ENCODE peak calls at places on chromosomes 5 and 9, in seven cellular contexts. One of them, this sample, is unnamed.

GRCh38 chr5:89417990-89418820 is 535.2 kb upstream of the MEF2C start:
- DNase-seq in tibial artery: no peak
- DNase-seq in cardiac muscle cell: no peak
- DNase-seq in GM12865: no peak
- DNase-seq in mucosa of descending colon: no peak
- DNase-seq in fibroblast of pulmonary artery: no peak
- DNase-seq in epithelial cell of esophagus: no peak
- DNase-seq in this sample: no peak

GRCh38 chr9:37641331-37641730 is 9.4 kb upstream of the FRMPD1 start:
- DNase-seq in cardiac muscle cell: no peak
- DNase-seq in mucosa of descending colon: no peak
- DNase-seq in epithelial cell of esophagus: no peak
- DNase-seq in fibroblast of pulmonary artery: no peak
- DNase-seq in tibial artery: no peak
- DNase-seq in GM12865: no peak
- DNase-seq in this sample: no peak

GRCh38 chr9:14349141-14349817 is 35.3 kb upstream of the NFIB start:
- DNase-seq in epithelial cell of esophagus: no peak
- DNase-seq in GM12865: no peak
- DNase-seq in fibroblast of pulmonary artery: peak
- DNase-seq in mucosa of descending colon: peak
- DNase-seq in tibial artery: no peak
- DNase-seq in cardiac muscle cell: no peak
- DNase-seq in this sample: no peak

GRCh38 chr5:80399553-80400239 is 8.2 kb upstream of the ZFYVE16 start:
- DNase-seq in cardiac muscle cell: no peak
- DNase-seq in GM12865: peak
- DNase-seq in epithelial cell of esophagus: peak
- DNase-seq in fibroblast of pulmonary artery: peak
- DNase-seq in tibial artery: no peak
- DNase-seq in mucosa of descending colon: no peak
- DNase-seq in this sample: no peak

GRCh38 chr5:112228672-112229071 is 190.4 kb downstream of the EPB41L4A start:
- DNase-seq in mucosa of descending colon: peak
- DNase-seq in cardiac muscle cell: peak
- DNase-seq in fibroblast of pulmonary artery: peak
- DNase-seq in epithelial cell of esophagus: peak
- DNase-seq in GM12865: no peak
- DNase-seq in tibial artery: peak
- DNase-seq in this sample: no peak

GRCh38 chr9:35646583-35647265 is 4.0 kb downstream of the SIT1 start:
- DNase-seq in GM12865: peak
- DNase-seq in mucosa of descending colon: peak
- DNase-seq in tibial artery: peak
- DNase-seq in epithelial cell of esophagus: peak
- DNase-seq in cardiac muscle cell: peak
- DNase-seq in fibroblast of pulmonary artery: peak
- DNase-seq in this sample: peak

GRCh38 chr9:89608646-89609335 is 4.0 kb downstream of the GADD45G start:
- DNase-seq in GM12865: no peak
- DNase-seq in tibial artery: no peak
- DNase-seq in epithelial cell of esophagus: no peak
- DNase-seq in cardiac muscle cell: no peak
- DNase-seq in fibroblast of pulmonary artery: no peak
- DNase-seq in mucosa of descending colon: no peak
- DNase-seq in this sample: no peak

GRCh38 chr5:72138943-72139467 is 31.7 kb downstream of the MAP1B start:
- DNase-seq in fibroblast of pulmonary artery: peak
- DNase-seq in tibial artery: no peak
- DNase-seq in cardiac muscle cell: no peak
- DNase-seq in epithelial cell of esophagus: peak
- DNase-seq in GM12865: peak
- DNase-seq in mucosa of descending colon: no peak
- DNase-seq in this sample: no peak

GRCh38 chr9:86434039-86434726 is 80.0 kb upstream of the TUT7 start:
- DNase-seq in tibial artery: peak
- DNase-seq in GM12865: peak
- DNase-seq in mucosa of descending colon: peak
- DNase-seq in cardiac muscle cell: peak
- DNase-seq in fibroblast of pulmonary artery: peak
- DNase-seq in epithelial cell of esophagus: peak
- DNase-seq in this sample: no peak

GRCh38 chr5:36657563-36657995 is 51.2 kb downstream of the SLC1A3 start:
- DNase-seq in GM12865: no peak
- DNase-seq in fibroblast of pulmonary artery: peak
- DNase-seq in epithelial cell of esophagus: peak
- DNase-seq in tibial artery: peak
- DNase-seq in mucosa of descending colon: peak
- DNase-seq in cardiac muscle cell: no peak
- DNase-seq in this sample: peak

GRCh38 chr9:84779892-84780291 is 110.4 kb downstream of the NTRK2 start:
- DNase-seq in cardiac muscle cell: no peak
- DNase-seq in GM12865: no peak
- DNase-seq in fibroblast of pulmonary artery: no peak
- DNase-seq in epithelial cell of esophagus: no peak
- DNase-seq in mucosa of descending colon: no peak
- DNase-seq in tibial artery: no peak
- DNase-seq in this sample: no peak

GRCh38 chr5:170302729-170303501 is 5.3 kb upstream of the LCP2 start:
- DNase-seq in mucosa of descending colon: peak
- DNase-seq in tibial artery: peak
- DNase-seq in epithelial cell of esophagus: no peak
- DNase-seq in fibroblast of pulmonary artery: peak
- DNase-seq in cardiac muscle cell: peak
- DNase-seq in GM12865: peak
- DNase-seq in this sample: no peak

GRCh38 chr5:104774372-104774771 is 1211.8 kb upstream of the NUDT12 start:
- DNase-seq in fibroblast of pulmonary artery: no peak
- DNase-seq in GM12865: no peak
- DNase-seq in tibial artery: no peak
- DNase-seq in epithelial cell of esophagus: no peak
- DNase-seq in mucosa of descending colon: no peak
- DNase-seq in cardiac muscle cell: no peak
- DNase-seq in this sample: no peak

GRCh38 chr5:72137826-72138409 is 30.6 kb downstream of the MAP1B start:
- DNase-seq in mucosa of descending colon: no peak
- DNase-seq in tibial artery: no peak
- DNase-seq in fibroblast of pulmonary artery: no peak
- DNase-seq in GM12865: peak
- DNase-seq in epithelial cell of esophagus: no peak
- DNase-seq in cardiac muscle cell: no peak
- DNase-seq in this sample: no peak

GRCh38 chr9:84850830-84851372 is 181.4 kb downstream of the NTRK2 start:
- DNase-seq in fibroblast of pulmonary artery: no peak
- DNase-seq in epithelial cell of esophagus: no peak
- DNase-seq in tibial artery: no peak
- DNase-seq in GM12865: no peak
- DNase-seq in mucosa of descending colon: no peak
- DNase-seq in cardiac muscle cell: no peak
- DNase-seq in this sample: no peak

GRCh38 chr9:121569266-121569648 is 69.6 kb upstream of the GGTA1 start:
- DNase-seq in cardiac muscle cell: no peak
- DNase-seq in GM12865: no peak
- DNase-seq in fibroblast of pulmonary artery: no peak
- DNase-seq in epithelial cell of esophagus: no peak
- DNase-seq in mucosa of descending colon: no peak
- DNase-seq in tibial artery: no peak
- DNase-seq in this sample: no peak

GRCh38 chr5:5584236-5584749 is 161.8 kb downstream of the ICE1 start:
- DNase-seq in tibial artery: no peak
- DNase-seq in cardiac muscle cell: no peak
- DNase-seq in fibroblast of pulmonary artery: no peak
- DNase-seq in GM12865: no peak
- DNase-seq in epithelial cell of esophagus: no peak
- DNase-seq in mucosa of descending colon: no peak
- DNase-seq in this sample: no peak

GRCh38 chr5:36691241-36691640 is 84.8 kb downstream of the SLC1A3 start:
- DNase-seq in fibroblast of pulmonary artery: no peak
- DNase-seq in cardiac muscle cell: no peak
- DNase-seq in mucosa of descending colon: no peak
- DNase-seq in tibial artery: no peak
- DNase-seq in GM12865: no peak
- DNase-seq in epithelial cell of esophagus: peak
- DNase-seq in this sample: no peak

GRCh38 chr9:91571036-91571435 is 147.4 kb upstream of the NFIL3 start:
- DNase-seq in epithelial cell of esophagus: peak
- DNase-seq in tibial artery: no peak
- DNase-seq in GM12865: no peak
- DNase-seq in mucosa of descending colon: no peak
- DNase-seq in fibroblast of pulmonary artery: no peak
- DNase-seq in cardiac muscle cell: no peak
- DNase-seq in this sample: no peak

GRCh38 chr5:89929834-89930233 is 479.7 kb downstream of the CETN3 start:
- DNase-seq in fibroblast of pulmonary artery: peak
- DNase-seq in tibial artery: no peak
- DNase-seq in GM12865: no peak
- DNase-seq in mucosa of descending colon: no peak
- DNase-seq in cardiac muscle cell: no peak
- DNase-seq in epithelial cell of esophagus: no peak
- DNase-seq in this sample: no peak

GRCh38 chr5:376951-377325 is 55.4 kb downstream of the AHRR start:
- DNase-seq in cardiac muscle cell: no peak
- DNase-seq in GM12865: no peak
- DNase-seq in fibroblast of pulmonary artery: no peak
- DNase-seq in tibial artery: no peak
- DNase-seq in mucosa of descending colon: no peak
- DNase-seq in epithelial cell of esophagus: no peak
- DNase-seq in this sample: no peak

GRCh38 chr5:112159435-112159834 is 259.6 kb downstream of the EPB41L4A start:
- DNase-seq in cardiac muscle cell: peak
- DNase-seq in mucosa of descending colon: peak
- DNase-seq in tibial artery: no peak
- DNase-seq in GM12865: no peak
- DNase-seq in epithelial cell of esophagus: no peak
- DNase-seq in fibroblast of pulmonary artery: peak
- DNase-seq in this sample: no peak

GRCh38 chr5:82799346-82800077 is 277.7 kb downstream of the TMEM167A start:
- DNase-seq in tibial artery: no peak
- DNase-seq in fibroblast of pulmonary artery: no peak
- DNase-seq in GM12865: no peak
- DNase-seq in epithelial cell of esophagus: no peak
- DNase-seq in cardiac muscle cell: no peak
- DNase-seq in mucosa of descending colon: no peak
- DNase-seq in this sample: no peak

GRCh38 chr5:172364773-172365172 is 81.2 kb upstream of the UBTD2 start:
- DNase-seq in tibial artery: no peak
- DNase-seq in epithelial cell of esophagus: no peak
- DNase-seq in GM12865: peak
- DNase-seq in fibroblast of pulmonary artery: peak
- DNase-seq in mucosa of descending colon: no peak
- DNase-seq in cardiac muscle cell: no peak
- DNase-seq in this sample: no peak

GRCh38 chr5:14158890-14159666 is 15.9 kb downstream of the TRIO start:
- DNase-seq in mucosa of descending colon: no peak
- DNase-seq in cardiac muscle cell: no peak
- DNase-seq in tibial artery: no peak
- DNase-seq in GM12865: no peak
- DNase-seq in epithelial cell of esophagus: no peak
- DNase-seq in fibroblast of pulmonary artery: no peak
- DNase-seq in this sample: no peak

GRCh38 chr5:14161825-14162556 is 18.8 kb downstream of the TRIO start:
- DNase-seq in GM12865: no peak
- DNase-seq in epithelial cell of esophagus: no peak
- DNase-seq in tibial artery: no peak
- DNase-seq in cardiac muscle cell: no peak
- DNase-seq in mucosa of descending colon: no peak
- DNase-seq in fibroblast of pulmonary artery: no peak
- DNase-seq in this sample: no peak

GRCh38 chr5:14156611-14157493 is 13.7 kb downstream of the TRIO start:
- DNase-seq in tibial artery: no peak
- DNase-seq in epithelial cell of esophagus: peak
- DNase-seq in GM12865: peak
- DNase-seq in cardiac muscle cell: no peak
- DNase-seq in fibroblast of pulmonary artery: peak
- DNase-seq in mucosa of descending colon: no peak
- DNase-seq in this sample: no peak

GRCh38 chr5:14157494-14157782 is 14.3 kb downstream of the TRIO start:
- DNase-seq in tibial artery: no peak
- DNase-seq in mucosa of descending colon: no peak
- DNase-seq in cardiac muscle cell: no peak
- DNase-seq in GM12865: no peak
- DNase-seq in epithelial cell of esophagus: no peak
- DNase-seq in fibroblast of pulmonary artery: no peak
- DNase-seq in this sample: no peak

DNA sequence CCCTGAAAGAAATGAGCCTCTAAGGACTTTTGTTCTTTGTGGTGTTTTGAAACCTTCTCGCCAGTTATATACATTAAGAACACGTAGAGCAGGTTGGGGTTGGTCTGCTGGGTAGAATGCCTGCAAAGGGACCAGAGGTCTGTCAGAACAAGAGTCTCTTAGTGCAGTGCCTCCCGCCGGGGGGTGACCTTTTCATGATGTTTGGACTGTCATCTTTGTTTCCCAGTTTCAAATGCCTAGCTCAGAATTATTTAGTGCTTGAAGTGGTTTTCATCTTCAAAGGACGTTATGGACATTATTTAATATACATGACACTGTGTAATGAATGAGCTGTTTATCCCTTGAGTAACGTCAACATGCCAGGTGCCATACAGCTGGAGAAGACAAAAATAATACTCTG is 17.0 kb downstream of the TRIO start:
- DNase-seq in GM12865: peak
- DNase-seq in mucosa of descending colon: no peak
- DNase-seq in tibial artery: no peak
- DNase-seq in epithelial cell of esophagus: no peak
- DNase-seq in fibroblast of pulmonary artery: no peak
- DNase-seq in cardiac muscle cell: no peak
- DNase-seq in this sample: no peak
- H3K4me3 ChIP-seq in GM12865: peak
- H3K4me3 ChIP-seq in mucosa of descending colon: no peak
- H3K4me3 ChIP-seq in tibial artery: no peak
- H3K4me3 ChIP-seq in epithelial cell of esophagus: no peak
- H3K4me3 ChIP-seq in fibroblast of pulmonary artery: no peak
- H3K4me3 ChIP-seq in cardiac muscle cell: no peak
- H3K4me3 ChIP-seq in this sample: no peak

GRCh38 chr9:114805670-114806551 is at the start of gene TNFSF15:
- DNase-seq in GM12865: peak
- DNase-seq in tibial artery: peak
- DNase-seq in mucosa of descending colon: peak
- DNase-seq in epithelial cell of esophagus: peak
- DNase-seq in fibroblast of pulmonary artery: no peak
- DNase-seq in cardiac muscle cell: peak
- DNase-seq in this sample: no peak
- TF ChIP-seq CTCF in GM12865: no peak
- TF ChIP-seq CTCF in tibial artery: no peak
- TF ChIP-seq CTCF in mucosa of descending colon: no peak
- TF ChIP-seq CTCF in epithelial cell of esophagus: no peak
- TF ChIP-seq CTCF in fibroblast of pulmonary artery: no peak
- TF ChIP-seq CTCF in cardiac muscle cell: no peak
- TF ChIP-seq CTCF in this sample: no peak

GRCh38 chr5:34533582-34534236 is 122.4 kb upstream of the RAI14 start:
- DNase-seq in mucosa of descending colon: no peak
- DNase-seq in fibroblast of pulmonary artery: no peak
- DNase-seq in GM12865: no peak
- DNase-seq in cardiac muscle cell: no peak
- DNase-seq in tibial artery: no peak
- DNase-seq in epithelial cell of esophagus: no peak
- DNase-seq in this sample: no peak
- H3K4me3 ChIP-seq in mucosa of descending colon: no peak
- H3K4me3 ChIP-seq in fibroblast of pulmonary artery: no peak
- H3K4me3 ChIP-seq in GM12865: no peak
- H3K4me3 ChIP-seq in cardiac muscle cell: no peak
- H3K4me3 ChIP-seq in tibial artery: no peak
- H3K4me3 ChIP-seq in epithelial cell of esophagus: no peak
- H3K4me3 ChIP-seq in this sample: no peak

GRCh38 chr5:59569158-59569557 is 324.4 kb downstream of the PDE4D start:
- DNase-seq in epithelial cell of esophagus: no peak
- DNase-seq in GM12865: no peak
- DNase-seq in fibroblast of pulmonary artery: no peak
- DNase-seq in cardiac muscle cell: no peak
- DNase-seq in mucosa of descending colon: no peak
- DNase-seq in tibial artery: no peak
- DNase-seq in this sample: no peak
- TF ChIP-seq CTCF in epithelial cell of esophagus: no peak
- TF ChIP-seq CTCF in GM12865: no peak
- TF ChIP-seq CTCF in fibroblast of pulmonary artery: no peak
- TF ChIP-seq CTCF in cardiac muscle cell: no peak
- TF ChIP-seq CTCF in mucosa of descending colon: no peak
- TF ChIP-seq CTCF in tibial artery: no peak
- TF ChIP-seq CTCF in this sample: no peak